ENCODE peak calls at places on chromosomes 12 and 14, in five cellular contexts. B is NCI-H1436, R is tibial artery, K is M059J, X is germinal center. Z is an unnamed sample.

GRCh38 chr12:153080-153746 is 60.7 kb downstream of the SLC6A12 start:
- DNase-seq in K (peak; percentile 47), B (peak; percentile 84), R (no peak), X (peak; percentile 72), Z (peak; percentile 55)

GRCh38 chr12:76713986-76714385 is 49.9 kb upstream of the ZDHHC17 start:
- DNase-seq in K (no peak), R (no peak), X (no peak), B (no peak), Z (no peak)

GRCh38 chr12:49872781-49873181 is 29.9 kb upstream of the BCDIN3D start:
- DNase-seq in B (peak; percentile 7), K (peak; percentile 60), X (no peak), R (no peak), Z (peak; percentile 42)

GRCh38 chr14:104441275-104442106 is 138.1 kb upstream of the C14orf180 start:
- DNase-seq in B (no peak), X (no peak), K (no peak), R (peak; percentile 53), Z (no peak)

GRCh38 chr14:103550451-103551337 is 11.8 kb downstream of the BAG5 start:
- DNase-seq in R (peak; percentile 84), B (no peak), X (no peak), K (no peak), Z (peak; percentile 77)

GRCh38 chr14:85471744-85472143 is 58.2 kb upstream of the FLRT2 start:
- DNase-seq in B (no peak), R (no peak), K (no peak), X (no peak), Z (no peak)

GRCh38 chr12:4211372-4211771 is 62.2 kb upstream of the CCND2 start:
- DNase-seq in B (no peak), K (no peak), R (no peak), X (no peak), Z (no peak)

GRCh38 chr12:75876843-75877587 is 154.6 kb downstream of the PHLDA1 start:
- DNase-seq in R (no peak), X (no peak), B (no peak), K (no peak), Z (no peak)

GRCh38 chr14:103109789-103110415 is 13.4 kb upstream of the TNFAIP2 start:
- DNase-seq in X (no peak), B (no peak), R (no peak), K (peak; percentile 90), Z (no peak)

GRCh38 chr12:53994268-53994690 is 5.7 kb upstream of the HOXC9 start:
- DNase-seq in B (no peak), X (no peak), R (no peak), K (no peak), Z (no peak)

GRCh38 chr14:99173086-99173485 is 98.9 kb downstream of the BCL11B start:
- DNase-seq in X (no peak), K (no peak), R (no peak), B (no peak), Z (no peak)

GRCh38 chr14:77097006-77097688 is 911 bp upstream of the CIPC start:
- DNase-seq in B (no peak), K (no peak), R (no peak), X (peak; percentile 33), Z (no peak)

GRCh38 chr14:72810201-72810600 is 83.7 kb downstream of the DPF3 start:
- DNase-seq in K (no peak), B (no peak), R (no peak), X (no peak), Z (no peak)

GRCh38 chr12:15629761-15630160 is 159.4 kb downstream of the EPS8 start:
- DNase-seq in B (no peak), X (no peak), K (peak; percentile 55), R (no peak), Z (no peak)

GRCh38 chr12:75526655-75527511 is 15.5 kb upstream of the KRR1 start:
- DNase-seq in X (peak; percentile 31), R (no peak), K (peak; percentile 48), B (peak; percentile 36), Z (no peak)

GRCh38 chr12:65313704-65314317 is 35.3 kb downstream of the MSRB3 start:
- DNase-seq in B (no peak), X (no peak), R (no peak), K (peak; percentile 33), Z (no peak)

GRCh38 chr12:15404485-15404884 is 82.2 kb downstream of the PTPRO start:
- DNase-seq in R (no peak), X (no peak), B (no peak), K (peak; percentile 35), Z (no peak)

GRCh38 chr14:35401853-35402252 is 2.7 kb downstream of the NFKBIA start:
- DNase-seq in X (no peak), K (no peak), R (peak; percentile 84), B (no peak), Z (no peak)

GRCh38 chr12:82176761-82177490 is 181.3 kb downstream of the CCDC59 start:
- DNase-seq in R (no peak), B (peak; percentile 6), X (no peak), K (no peak), Z (no peak)

GRCh38 chr12:570237-570925 is 92.9 kb downstream of the NINJ2 start:
- DNase-seq in K (peak; percentile 89), R (peak; percentile 93), X (no peak), B (no peak), Z (peak; percentile 84)

GRCh38 chr12:7188557-7189397 is 709 bp upstream of the PEX5 start:
- DNase-seq in K (peak; percentile 79), B (peak; percentile 20), X (peak; percentile 71), R (peak; percentile 80), Z (peak; percentile 88)

GRCh38 chr14:74474376-74474775 is 18.7 kb downstream of the NPC2 start:
- DNase-seq in K (no peak), B (no peak), X (no peak), R (peak; percentile 71), Z (no peak)

GRCh38 chr12:7989827-7990491 is 42.6 kb upstream of the FOXJ2 start:
- DNase-seq in K (no peak), B (no peak), X (no peak), R (no peak), Z (peak; percentile 89)

GRCh38 chr14:105414456-105415371 is 4.9 kb upstream of the MTA1 start:
- DNase-seq in X (peak; percentile 83), K (peak; percentile 42), B (peak; percentile 57), R (peak; percentile 88), Z (peak; percentile 89)

GRCh38 chr12:23504641-23505399 is 444.6 kb downstream of the SOX5 start:
- DNase-seq in B (no peak), R (no peak), K (no peak), X (no peak), Z (no peak)

GRCh38 chr12:45732250-45732649 is 2.7 kb downstream of the ARID2 start:
- DNase-seq in R (no peak), B (no peak), K (peak; percentile 3), X (no peak), Z (no peak)

GRCh38 chr12:54958048-54958658 is 26.4 kb downstream of the TESPA1 start:
- DNase-seq in R (no peak), B (peak; percentile 56), X (peak; percentile 32), K (peak; percentile 45), Z (no peak)

GRCh38 chr14:101077511-101078074 is 174.1 kb upstream of the RTL1 start:
- DNase-seq in X (no peak), R (no peak), K (no peak), B (peak; percentile 54), Z (peak; percentile 56)

GRCh38 chr14:61329478-61330051 is 8.2 kb downstream of the PRKCH start:
- DNase-seq in X (peak; percentile 27), B (no peak), R (no peak), K (no peak), Z (no peak)

GRCh38 chr12:120529641-120530314 is 820 bp upstream of the COQ5 start:
- DNase-seq in X (peak; percentile 20), R (no peak), K (peak; percentile 64), B (no peak), Z (no peak)